ENCODE peak calls at places on chromosomes 3 and 15, in six cellular contexts. N, R, C, P, Y and I are unnamed samples.
A peak's percentile ranks its signal among the peaks of the same experiment; 100 is the strongest.

GRCh38 chr3:158091526-158091925 is 14.7 kb downstream of the SHOX2 start:
- DNase-seq in N (no peak), R (peak; percentile 11), C (no peak), P (no peak), Y (no peak), I (no peak)

GRCh38 chr15:63501256-63502089 is 2.9 kb upstream of the USP3 start:
- DNase-seq in N (no peak), R (peak; percentile 90), C (peak; percentile 78), P (peak; percentile 83), Y (peak; percentile 65), I (peak; percentile 81)

GRCh38 chr3:117047951-117048705 is 338.5 kb downstream of the TUSC7 start:
- DNase-seq in N (no peak), R (no peak), C (no peak), P (no peak), Y (no peak), I (no peak)

GRCh38 chr3:136954980-136955780 is 2.6 kb upstream of the IL20RB start:
- DNase-seq in N (no peak), R (peak; percentile 58), C (no peak), P (no peak), Y (no peak), I (no peak)

GRCh38 chr15:92392462-92392861 is 1.2 kb upstream of the ST8SIA2 start:
- DNase-seq in N (no peak), R (no peak), C (no peak), P (no peak), Y (no peak), I (no peak)

GRCh38 chr3:147404000-147404799 is 2.1 kb downstream of the ZIC4 start:
- DNase-seq in N (no peak), R (no peak), C (no peak), P (no peak), Y (no peak), I (no peak)

GRCh38 chr15:88950600-88951160 is 37.5 kb upstream of the MFGE8 start:
- DNase-seq in N (no peak), R (no peak), C (no peak), P (no peak), Y (no peak), I (no peak)

GRCh38 chr15:75058127-75058905 is 34.9 kb downstream of the PPCDC start:
- DNase-seq in N (no peak), R (no peak), C (no peak), P (peak; percentile 37), Y (no peak), I (no peak)

GRCh38 chr15:67829647-67830504 is 4.6 kb downstream of the SKOR1 start:
- DNase-seq in N (no peak), R (no peak), C (no peak), P (no peak), Y (no peak), I (no peak)

GRCh38 chr15:65092911-65093792 is 16.6 kb downstream of the KBTBD13 start:
- DNase-seq in N (no peak), R (no peak), C (no peak), P (no peak), Y (no peak), I (no peak)

GRCh38 chr3:141094851-141095545 is 43.9 kb downstream of the SPSB4 start:
- DNase-seq in N (no peak), R (peak; percentile 88), C (no peak), P (no peak), Y (no peak), I (peak; percentile 36)

GRCh38 chr15:94526071-94526689 is 294.8 kb downstream of the MCTP2 start:
- DNase-seq in N (no peak), R (no peak), C (no peak), P (peak; percentile 9), Y (no peak), I (no peak)

GRCh38 chr3:39142067-39142466 is 11.3 kb downstream of the CSRNP1 start:
- DNase-seq in N (no peak), R (no peak), C (no peak), P (no peak), Y (peak; percentile 46), I (no peak)

GRCh38 chr3:193572426-193572908 is 17.8 kb upstream of the ATP13A4 start:
- DNase-seq in N (peak; percentile 36), R (peak; percentile 79), C (peak; percentile 68), P (peak; percentile 55), Y (peak; percentile 53), I (peak; percentile 57)

GRCh38 chr3:77885381-77885780 is 845.5 kb downstream of the ROBO2 start:
- DNase-seq in N (no peak), R (no peak), C (no peak), P (no peak), Y (no peak), I (no peak)

GRCh38 chr3:42906085-42906904 is at the start of gene ZNF662:
- DNase-seq in N (peak; percentile 1), R (peak; percentile 70), C (no peak), P (peak; percentile 19), Y (no peak), I (peak; percentile 57)

GRCh38 chr3:4720316-4721075 is 227.3 kb downstream of the ITPR1 start:
- DNase-seq in N (no peak), R (peak; percentile 92), C (peak; percentile 48), P (peak; percentile 34), Y (no peak), I (peak; percentile 40)

GRCh38 chr15:66701422-66702034 is 508 bp upstream of the SMAD6 start:
- DNase-seq in N (no peak), R (no peak), C (peak; percentile 46), P (peak; percentile 55), Y (peak; percentile 51), I (peak; percentile 58)

GRCh38 chr3:18712713-18713575 is 287.8 kb upstream of the SATB1 start:
- DNase-seq in N (no peak), R (no peak), C (no peak), P (no peak), Y (no peak), I (no peak)

GRCh38 chr15:78768531-78769408 is 42.5 kb downstream of the ADAMTS7 start:
- DNase-seq in N (no peak), R (no peak), C (no peak), P (no peak), Y (no peak), I (no peak)

GRCh38 chr15:29071193-29071906 is 185.6 kb downstream of the APBA2 start:
- DNase-seq in N (no peak), R (no peak), C (no peak), P (no peak), Y (no peak), I (no peak)

GRCh38 chr15:100463515-100463914 is 65.2 kb downstream of the CERS3 start:
- DNase-seq in N (no peak), R (no peak), C (no peak), P (no peak), Y (no peak), I (no peak)

GRCh38 chr3:52498134-52499054 is 3.3 kb downstream of the STAB1 start:
- DNase-seq in N (no peak), R (peak; percentile 69), C (no peak), P (no peak), Y (no peak), I (no peak)

GRCh38 chr3:28651159-28651558 is 302.5 kb upstream of the AZI2 start:
- DNase-seq in N (no peak), R (no peak), C (no peak), P (no peak), Y (no peak), I (no peak)

GRCh38 chr3:38327335-38328009 is 19.1 kb upstream of the XYLB start:
- DNase-seq in N (no peak), R (peak; percentile 34), C (no peak), P (peak; percentile 21), Y (no peak), I (no peak)

GRCh38 chr15:57703387-57703786 is 3.1 kb upstream of the POLR2M start:
- DNase-seq in N (no peak), R (peak; percentile 51), C (no peak), P (no peak), Y (peak; percentile 58), I (no peak)